ENCODE peak calls at places on chromosomes 12 and 14, in six cellular contexts. P, N, L, I, C and H are unnamed samples.
A peak's percentile ranks its signal among the peaks of the same experiment; 100 is the strongest.

GRCh38 chr12:130495156-130495555 is 157.5 kb downstream of the PIWIL1 start:
- DNase-seq in L (no peak), I (no peak), N (no peak), P (no peak), C (no peak), H (no peak)

GRCh38 chr12:88202500-88202899 is 60.4 kb downstream of the TMTC3 start:
- DNase-seq in L (no peak), I (no peak), N (no peak), C (no peak), P (no peak), H (no peak)

GRCh38 chr12:3656946-3657622 is 95.8 kb downstream of the CRACR2A start:
- DNase-seq in C (no peak), N (no peak), L (no peak), I (no peak), P (no peak), H (no peak)

GRCh38 chr14:65002586-65003210 is 16.0 kb downstream of the FNTB start:
- DNase-seq in I (no peak), P (no peak), N (no peak), C (no peak), L (no peak), H (no peak)

GRCh38 chr12:107610030-107610859 is 75.4 kb upstream of the PWP1 start:
- DNase-seq in C (peak; percentile 73), I (no peak), N (no peak), L (no peak), P (no peak), H (peak; percentile 54)

GRCh38 chr12:10140001-10140400 is 10.0 kb upstream of the CLEC7A start:
- DNase-seq in L (no peak), N (no peak), I (peak; percentile 45), P (no peak), C (peak; percentile 64), H (peak; percentile 45)

GRCh38 chr14:98634043-98634820 is 637.8 kb downstream of the BCL11B start:
- DNase-seq in L (no peak), P (no peak), I (no peak), C (peak; percentile 16), N (no peak), H (no peak)

GRCh38 chr14:54676822-54677708 is 110.1 kb downstream of the SAMD4A start:
- DNase-seq in I (no peak), C (peak; percentile 78), P (peak; percentile 37), L (peak; percentile 85), N (no peak), H (no peak)

GRCh38 chr12:53781218-53781801 is 29.5 kb upstream of the CISTR start:
- DNase-seq in L (no peak), N (no peak), C (no peak), I (no peak), P (no peak), H (no peak)

GRCh38 chr14:67420102-67420739 is 8.3 kb upstream of the PLEK2 start:
- DNase-seq in I (no peak), N (peak; percentile 41), C (peak; percentile 41), L (no peak), P (no peak), H (no peak)

GRCh38 chr12:96359328-96359727 is 40.9 kb downstream of the CDK17 start:
- DNase-seq in N (no peak), C (no peak), P (no peak), I (no peak), L (no peak), H (no peak)

GRCh38 chr14:62691613-62692489 is 353.4 kb downstream of the KCNH5 start:
- DNase-seq in P (no peak), L (no peak), N (peak; percentile 63), I (peak; percentile 46), C (no peak), H (peak; percentile 27)

GRCh38 chr12:109301643-109302176 is 7.4 kb downstream of the FOXN4 start:
- DNase-seq in I (no peak), N (no peak), L (no peak), P (no peak), C (no peak), H (no peak)

GRCh38 chr14:65069874-65070709 is 32.2 kb downstream of the MAX start:
- DNase-seq in C (no peak), P (no peak), N (peak; percentile 86), I (peak; percentile 33), L (no peak), H (no peak)

GRCh38 chr12:118287728-118288127 is 85.0 kb downstream of the TAOK3 start:
- DNase-seq in C (no peak), P (no peak), I (no peak), L (no peak), N (no peak), H (no peak)

GRCh38 chr12:38016606-38017005 is 300.0 kb upstream of the ALG10B start:
- DNase-seq in I (no peak), L (no peak), C (no peak), P (no peak), N (no peak), H (no peak)

GRCh38 chr14:61113561-61113960 is 132.5 kb downstream of the SLC38A6 start:
- DNase-seq in P (no peak), I (no peak), N (no peak), L (no peak), C (no peak), H (no peak)

GRCh38 chr12:15788266-15789214 is 648 bp downstream of the EPS8 start:
- DNase-seq in L (no peak), N (peak; percentile 70), I (peak; percentile 46), C (peak; percentile 59), P (no peak), H (peak; percentile 39)

GRCh38 chr12:95978351-95978750 is 17.8 kb downstream of the HAL start:
- DNase-seq in N (no peak), L (peak; percentile 13), P (no peak), I (no peak), C (no peak), H (no peak)

GRCh38 chr12:111308473-111308872 is 60.4 kb downstream of the PHETA1 start:
- DNase-seq in L (no peak), N (no peak), P (no peak), C (no peak), I (no peak), H (no peak)

DNA sequence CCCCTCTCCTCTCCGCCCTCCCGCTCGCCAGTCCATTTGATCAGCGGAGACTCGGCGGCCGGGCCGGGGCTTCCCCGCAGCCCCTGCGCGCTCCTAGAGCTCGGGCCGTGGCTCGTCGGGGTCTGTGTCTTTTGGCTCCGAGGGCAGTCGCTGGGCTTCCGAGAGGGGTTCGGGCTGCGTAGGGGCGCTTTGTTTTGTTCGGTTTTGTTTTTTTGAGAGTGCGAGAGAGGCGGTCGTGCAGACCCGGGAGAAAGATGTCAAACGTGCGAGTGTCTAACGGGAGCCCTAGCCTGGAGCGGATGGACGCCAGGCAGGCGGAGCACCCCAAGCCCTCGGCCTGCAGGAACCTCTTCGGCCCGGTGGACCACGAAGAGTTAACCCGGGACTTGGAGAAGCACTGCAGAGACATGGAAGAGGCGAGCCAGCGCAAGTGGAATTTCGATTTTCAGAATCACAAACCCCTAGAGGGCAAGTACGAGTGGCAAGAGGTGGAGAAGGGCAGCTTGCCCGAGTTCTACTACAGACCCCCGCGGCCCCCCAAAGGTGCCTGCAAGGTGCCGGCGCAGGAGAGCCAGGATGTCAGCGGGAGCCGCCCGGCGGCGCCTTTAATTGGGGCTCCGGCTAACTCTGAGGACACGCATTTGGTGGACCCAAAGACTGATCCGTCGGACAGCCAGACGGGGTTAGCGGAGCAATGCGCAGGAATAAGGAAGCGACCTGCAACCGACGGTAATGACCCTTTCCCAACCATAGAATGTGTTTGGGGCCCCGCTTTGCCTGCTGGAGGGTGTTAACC is 616 bp downstream of the CDKN1B start:
- DNase-seq in C (peak; percentile 57), P (no peak), I (no peak), L (no peak), N (no peak), H (peak; percentile 26)
- H3K4me1 ChIP-seq in C (peaks cover 65% of the 10 kb centered on the region), P (peaks cover 3% of the 10 kb centered on the region), I (peaks cover 2% of the 10 kb centered on the region), L (no peaks in the 10 kb centered on the region), N (peaks cover 71% of the 10 kb centered on the region), H (peaks cover 42% of the 10 kb centered on the region)

DNA sequence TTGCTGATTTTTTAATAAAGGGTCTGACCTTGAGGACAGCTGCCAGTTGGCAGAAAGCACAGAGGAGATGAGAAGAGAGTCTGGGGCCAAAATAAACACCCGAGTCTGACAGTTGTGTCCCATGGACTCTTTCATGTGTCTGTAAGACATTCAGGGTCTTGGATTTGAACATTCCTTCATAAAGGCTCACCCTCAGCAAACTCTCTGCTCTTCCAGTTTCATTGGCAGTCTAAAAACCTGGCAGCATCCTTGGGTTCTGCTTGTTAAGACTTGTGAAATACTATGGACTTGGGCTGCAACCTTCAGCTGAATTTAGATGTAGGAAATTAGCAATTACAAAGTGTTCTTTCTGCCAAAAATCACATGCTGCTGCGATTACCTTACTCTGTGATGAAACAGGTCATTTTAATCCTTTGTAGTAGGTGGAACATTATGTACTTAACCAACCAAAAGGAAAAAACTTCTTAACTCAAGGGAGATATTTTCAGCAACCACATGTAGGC is 32.0 kb upstream of the LMNTD1 start:
- DNase-seq in P (no peak), N (peak; percentile 43), C (no peak), I (peak; percentile 42), L (peak; percentile 79), H (peak; percentile 96)
- H3K4me3 ChIP-seq in P (no peak overlapping the region), N (no peak overlapping the region), C (no peak overlapping the region), I (no peak overlapping the region), L (no peak overlapping the region), H (no peak overlapping the region)

DNA sequence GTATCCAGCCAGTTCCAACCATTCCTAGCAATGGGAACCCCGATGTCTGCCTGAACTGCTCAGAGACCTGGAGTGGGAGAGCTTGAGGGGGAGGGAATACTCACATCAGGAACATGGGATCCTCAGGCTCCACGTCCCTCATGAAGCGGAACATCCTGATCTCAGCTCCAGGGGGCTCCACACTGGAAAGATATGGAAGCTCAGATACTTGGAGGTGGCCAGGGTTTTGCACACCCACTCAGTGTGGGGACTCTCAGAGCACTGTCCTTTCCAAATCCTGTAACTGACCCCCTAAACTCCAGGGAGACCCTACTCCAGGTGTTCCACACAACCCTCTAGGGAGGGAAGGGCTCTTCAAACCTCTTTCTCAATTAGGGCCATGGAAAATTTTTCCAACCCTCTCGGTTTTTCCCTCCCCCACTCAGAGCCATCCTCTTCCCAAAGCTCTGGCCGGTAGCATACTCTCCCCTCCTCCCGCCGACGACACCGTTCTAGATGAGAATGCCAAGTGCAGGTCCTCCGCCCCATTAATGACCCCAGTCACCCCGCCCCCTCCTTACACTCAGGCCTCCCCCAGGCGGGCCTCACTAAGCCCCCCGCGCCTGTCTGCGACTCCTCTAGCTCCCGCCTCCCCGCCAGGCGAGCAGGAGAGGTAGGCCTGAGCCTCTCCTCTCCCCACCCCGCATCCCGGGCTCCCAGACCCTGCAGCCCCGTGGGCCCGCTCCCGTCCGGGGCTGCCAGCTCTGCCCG is 585 bp downstream of the MLF2 start:
- DNase-seq in P (no peak), N (no peak), I (peak; percentile 47), L (peak; percentile 60), C (peak; percentile 79), H (peak; percentile 58)
- TF ChIP-seq CTCF in P (no peak), N (no peak), I (no peak), L (no peak), C (peak; percentile 38), H (peak; percentile 50)

GRCh38 chr14:38127784-38128183 is 79.9 kb upstream of the SSTR1 start:
- DNase-seq in L (no peak), C (no peak), I (no peak), P (no peak), N (no peak), H (peak; percentile 13)

GRCh38 chr14:38129705-38130104 is 78.0 kb upstream of the SSTR1 start:
- DNase-seq in P (no peak), L (no peak), N (no peak), C (no peak), I (no peak), H (no peak)

GRCh38 chr14:38129192-38129591 is 78.5 kb upstream of the SSTR1 start:
- DNase-seq in L (no peak), N (no peak), I (no peak), P (no peak), C (no peak), H (no peak)

GRCh38 chr14:38127356-38127755 is 80.3 kb upstream of the SSTR1 start:
- DNase-seq in C (no peak), L (no peak), P (no peak), I (no peak), N (no peak), H (no peak)

GRCh38 chr14:38128640-38129039 is 79.1 kb upstream of the SSTR1 start:
- DNase-seq in P (no peak), C (no peak), I (no peak), L (no peak), N (no peak), H (no peak)
- H3K4me1 ChIP-seq in P (no peaks in the 10 kb centered on the region), C (no peaks in the 10 kb centered on the region), I (no peaks in the 10 kb centered on the region), L (no peaks in the 10 kb centered on the region), N (peaks cover 13% of the 10 kb centered on the region), H (no peaks in the 10 kb centered on the region)